ENCODE peak calls at places on chromosomes 5 and 9, in five cellular contexts. One of them, this sample, is unnamed.

GRCh38 chr9:5515261-5515650 is 4.9 kb downstream of the PDCD1LG2 start:
- DNase-seq in NCI-H187 treated with DMSO at 0.1 percent for 48 hours: no peak
- DNase-seq in IMR-90: no peak
- DNase-seq in nephron progenitor cell: no peak
- DNase-seq in HCT116: no peak
- DNase-seq in this sample: no peak

GRCh38 chr5:95526871-95527270 is 27.9 kb downstream of the SKIC3 start:
- DNase-seq in NCI-H187 treated with DMSO at 0.1 percent for 48 hours: no peak
- DNase-seq in IMR-90: peak; percentile 17
- DNase-seq in nephron progenitor cell: no peak
- DNase-seq in HCT116: no peak
- DNase-seq in this sample: no peak

GRCh38 chr5:65244031-65244430 is 237.7 kb downstream of the ADAMTS6 start:
- DNase-seq in NCI-H187 treated with DMSO at 0.1 percent for 48 hours: no peak
- DNase-seq in IMR-90: no peak
- DNase-seq in nephron progenitor cell: no peak
- DNase-seq in HCT116: no peak
- DNase-seq in this sample: no peak

GRCh38 chr9:85515021-85515420 is 226.7 kb downstream of the AGTPBP1 start:
- DNase-seq in NCI-H187 treated with DMSO at 0.1 percent for 48 hours: no peak
- DNase-seq in IMR-90: no peak
- DNase-seq in nephron progenitor cell: no peak
- DNase-seq in HCT116: peak; percentile 22
- DNase-seq in this sample: no peak

GRCh38 chr5:10592598-10592997 is 28.7 kb downstream of the ANKRD33B start:
- DNase-seq in NCI-H187 treated with DMSO at 0.1 percent for 48 hours: no peak
- DNase-seq in IMR-90: no peak
- DNase-seq in nephron progenitor cell: no peak
- DNase-seq in HCT116: no peak
- DNase-seq in this sample: no peak

GRCh38 chr9:22446589-22446949 is at the start of gene DMRTA1:
- DNase-seq in NCI-H187 treated with DMSO at 0.1 percent for 48 hours: no peak
- DNase-seq in IMR-90: peak; percentile 25
- DNase-seq in nephron progenitor cell: peak; percentile 80
- DNase-seq in HCT116: no peak
- DNase-seq in this sample: no peak

GRCh38 chr5:53472279-53472678 is 8.2 kb upstream of the FST start:
- DNase-seq in NCI-H187 treated with DMSO at 0.1 percent for 48 hours: no peak
- DNase-seq in IMR-90: no peak
- DNase-seq in nephron progenitor cell: no peak
- DNase-seq in HCT116: no peak
- DNase-seq in this sample: no peak

GRCh38 chr9:21974542-21975409 is 19.4 kb downstream of the CDKN2A start:
- DNase-seq in NCI-H187 treated with DMSO at 0.1 percent for 48 hours: peak; percentile 10
- DNase-seq in IMR-90: peak; percentile 57
- DNase-seq in nephron progenitor cell: peak; percentile 75
- DNase-seq in HCT116: peak; percentile 29
- DNase-seq in this sample: no peak

GRCh38 chr9:86041331-86041741 is 58.0 kb downstream of the GOLM1 start:
- DNase-seq in NCI-H187 treated with DMSO at 0.1 percent for 48 hours: no peak
- DNase-seq in IMR-90: peak; percentile 61
- DNase-seq in nephron progenitor cell: peak; percentile 53
- DNase-seq in HCT116: no peak
- DNase-seq in this sample: no peak

GRCh38 chr9:124450241-124450924 is at the start of gene ADGRD2:
- DNase-seq in NCI-H187 treated with DMSO at 0.1 percent for 48 hours: no peak
- DNase-seq in IMR-90: peak; percentile 4
- DNase-seq in nephron progenitor cell: peak; percentile 81
- DNase-seq in HCT116: no peak
- DNase-seq in this sample: no peak

GRCh38 chr9:23850242-23851023 is 24.4 kb upstream of the ELAVL2 start:
- DNase-seq in NCI-H187 treated with DMSO at 0.1 percent for 48 hours: no peak
- DNase-seq in IMR-90: no peak
- DNase-seq in nephron progenitor cell: peak; percentile 56
- DNase-seq in HCT116: no peak
- DNase-seq in this sample: no peak

This sample was measured in activated gamma-delta T cell treated with anti-CD3 and anti-CD28 coated beads, Interleukin-2, amount 50 U/mL, for 16 hours.